ENCODE peak calls at places on chromosomes 11 and 22, in four cellular contexts. O is right cardiac atrium, G is HL-60, M is body of pancreas. N is an unnamed sample.

GRCh38 chr11:45881708-45882368 is 3.6 kb upstream of the MAPK8IP1 start:
- DNase-seq in O (no peak), M (no peak), G (no peak), N (no peak)

GRCh38 chr11:34825315-34825669 is 90.9 kb downstream of the APIP start:
- DNase-seq in O (no peak), G (no peak), M (no peak), N (no peak)

GRCh38 chr11:5336331-5336730 is 7.0 kb downstream of the OR51B5 start:
- DNase-seq in O (no peak), G (no peak), M (no peak), N (no peak)

GRCh38 chr11:28938091-28938490 is 829.9 kb downstream of the METTL15 start:
- DNase-seq in G (no peak), M (no peak), O (no peak), N (no peak)

GRCh38 chr11:104525416-104525815 is 361.5 kb upstream of the PDGFD start:
- DNase-seq in O (no peak), G (no peak), M (no peak), N (no peak)

GRCh38 chr11:6705905-6706535 is 22.9 kb upstream of the MRPL17 start:
- DNase-seq in O (peak; percentile 41), G (peak; percentile 31), M (peak; percentile 65), N (no peak)

GRCh38 chr11:120523196-120523595 is 11.6 kb downstream of the GRIK4 start:
- DNase-seq in M (no peak), G (no peak), O (no peak), N (peak; percentile 35)

GRCh38 chr11:100923555-100923954 is 206.1 kb downstream of the PGR start:
- DNase-seq in G (no peak), M (no peak), O (no peak), N (no peak)

GRCh38 chr22:21673534-21674321 is 7.9 kb downstream of the PPIL2 start:
- DNase-seq in O (no peak), M (no peak), G (no peak), N (no peak)

GRCh38 chr11:106281455-106282173 is 204.2 kb downstream of the AASDHPPT start:
- DNase-seq in O (no peak), M (no peak), G (no peak), N (no peak)

GRCh38 chr11:36412781-36413383 is 97.2 kb downstream of the TRAF6 start:
- DNase-seq in O (no peak), G (no peak), M (no peak), N (no peak)

GRCh38 chr11:113873241-113873626 is 2.1 kb downstream of the USP28 start:
- DNase-seq in O (peak; percentile 32), M (no peak), G (no peak), N (no peak)

GRCh38 chr11:133064152-133064877 is 468.0 kb downstream of the OPCML start:
- DNase-seq in G (peak; percentile 16), O (peak; percentile 87), M (peak; percentile 70), N (peak; percentile 69)

GRCh38 chr11:72721689-72722049 is 30.5 kb downstream of the ARAP1 start:
- DNase-seq in M (peak; percentile 48), G (peak; percentile 37), O (peak; percentile 35), N (peak; percentile 75)

GRCh38 chr22:42179616-42180015 is 49.0 kb upstream of the CYP2D6 start:
- DNase-seq in G (no peak), O (no peak), M (no peak), N (no peak)

GRCh38 chr11:61587951-61588695 is 7.2 kb upstream of the SYT7 start:
- DNase-seq in M (peak; percentile 67), O (peak; percentile 58), G (peak; percentile 10), N (peak; percentile 72)

GRCh38 chr11:75565221-75565814 is 3.3 kb downstream of the SERPINH1 start:
- DNase-seq in O (peak; percentile 77), M (peak; percentile 59), G (no peak), N (no peak)

GRCh38 chr22:49479566-49479965 is 348.1 kb downstream of the BRD1 start:
- DNase-seq in M (no peak), O (no peak), G (no peak), N (no peak)

GRCh38 chr22:42684462-42685195 is 35.4 kb upstream of the CYB5R3 start:
- DNase-seq in O (peak; percentile 59), G (no peak), M (peak; percentile 46), N (no peak)

GRCh38 chr11:86115542-86116385 is 46.9 kb upstream of the PICALM start:
- DNase-seq in O (no peak), G (no peak), M (no peak), N (no peak)

GRCh38 chr11:62461740-62462522 is 43.1 kb downstream of the SCGB1A1 start:
- DNase-seq in M (no peak), O (no peak), G (no peak), N (no peak)

GRCh38 chr22:49788492-49788891 is 39.2 kb downstream of the BRD1 start:
- DNase-seq in G (peak; percentile 49), O (peak; percentile 83), M (peak; percentile 51), N (peak; percentile 78)

GRCh38 chr22:41946360-41947180 is at the start of gene CENPM:
- DNase-seq in G (peak; percentile 97), M (peak; percentile 93), O (peak; percentile 91), N (peak; percentile 93)

GRCh38 chr11:132353255-132353654 is 982.8 kb downstream of the NTM start:
- DNase-seq in G (no peak), O (no peak), M (no peak), N (no peak)

GRCh38 chr11:65214212-65214845 is 32.6 kb downstream of the CAPN1 start:
- DNase-seq in O (no peak), M (no peak), G (peak; percentile 14), N (no peak)

GRCh38 chr11:94583885-94584500 is 16.8 kb downstream of the PIWIL4 start:
- DNase-seq in G (peak; percentile 81), O (no peak), M (peak; percentile 23), N (no peak)

GRCh38 chr11:92225206-92225562 is 566 bp downstream of the FAT3 start:
- DNase-seq in M (no peak), O (peak; percentile 13), G (no peak), N (no peak)

GRCh38 chr11:67302571-67303131 is 679 bp upstream of the SSH3 start:
- DNase-seq in M (peak; percentile 65), G (peak; percentile 87), O (peak; percentile 54), N (peak; percentile 85)

GRCh38 chr22:37187891-37188761 is at the start of gene C1QTNF6:
- DNase-seq in O (peak; percentile 66), G (no peak), M (no peak), N (peak; percentile 45)

GRCh38 chr11:84471501-84471900 is 1155.6 kb downstream of the DLG2 start:
- DNase-seq in M (no peak), O (no peak), G (no peak), N (no peak)

GRCh38 chr22:23240639-23241389 is 60.5 kb downstream of the BCR start:
- DNase-seq in O (no peak), M (no peak), G (peak; percentile 39), N (no peak)

GRCh38 chr11:77046060-77046501 is 11.9 kb downstream of the B3GNT6 start:
- DNase-seq in M (peak; percentile 54), G (peak; percentile 24), O (no peak), N (peak; percentile 66)

GRCh38 chr11:60974726-60975125 is 3.2 kb downstream of the CD6 start:
- DNase-seq in M (no peak), O (no peak), G (no peak), N (no peak)

DNA sequence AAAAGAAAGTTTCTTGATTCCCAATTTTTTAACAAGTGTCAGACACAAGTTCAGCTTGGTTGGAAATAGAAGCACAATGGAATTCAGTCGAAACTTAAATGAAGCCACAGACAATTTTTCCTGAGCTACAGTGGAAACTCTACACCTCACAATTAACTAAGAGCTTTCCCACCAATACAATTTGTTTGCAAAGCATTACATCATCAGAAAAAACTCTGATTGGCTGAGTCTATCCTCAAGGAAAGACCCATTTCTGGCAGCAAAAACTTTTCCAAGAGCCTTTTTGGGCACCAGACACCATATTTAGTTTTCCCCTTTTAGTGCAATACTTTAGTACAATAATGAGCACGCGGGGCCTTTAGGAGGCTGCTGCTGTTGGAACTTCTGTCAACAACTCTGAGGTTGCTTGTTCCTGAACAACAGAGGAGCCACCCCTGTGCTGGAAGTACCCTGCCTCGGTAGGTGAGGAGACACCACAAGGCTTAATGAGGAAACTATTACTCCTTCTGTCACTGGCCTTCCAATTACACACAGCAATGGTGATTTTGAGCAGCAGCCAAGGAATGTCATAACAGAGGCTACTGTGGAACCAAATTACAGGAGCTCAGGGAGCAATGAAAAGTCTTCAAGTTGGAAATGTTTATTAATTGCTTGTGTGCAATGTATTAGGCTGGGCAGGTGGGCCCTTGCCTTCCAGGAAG is 61.9 kb upstream of the BARX2 start:
- DNase-seq in M (peak; percentile 38), O (no peak), G (no peak), N (no peak)
- H3K27ac ChIP-seq in M (peak overlapping the region; percentile 83), O (no peak overlapping the region), G (peak overlapping the region; percentile 34), N (no peak overlapping the region)

DNA sequence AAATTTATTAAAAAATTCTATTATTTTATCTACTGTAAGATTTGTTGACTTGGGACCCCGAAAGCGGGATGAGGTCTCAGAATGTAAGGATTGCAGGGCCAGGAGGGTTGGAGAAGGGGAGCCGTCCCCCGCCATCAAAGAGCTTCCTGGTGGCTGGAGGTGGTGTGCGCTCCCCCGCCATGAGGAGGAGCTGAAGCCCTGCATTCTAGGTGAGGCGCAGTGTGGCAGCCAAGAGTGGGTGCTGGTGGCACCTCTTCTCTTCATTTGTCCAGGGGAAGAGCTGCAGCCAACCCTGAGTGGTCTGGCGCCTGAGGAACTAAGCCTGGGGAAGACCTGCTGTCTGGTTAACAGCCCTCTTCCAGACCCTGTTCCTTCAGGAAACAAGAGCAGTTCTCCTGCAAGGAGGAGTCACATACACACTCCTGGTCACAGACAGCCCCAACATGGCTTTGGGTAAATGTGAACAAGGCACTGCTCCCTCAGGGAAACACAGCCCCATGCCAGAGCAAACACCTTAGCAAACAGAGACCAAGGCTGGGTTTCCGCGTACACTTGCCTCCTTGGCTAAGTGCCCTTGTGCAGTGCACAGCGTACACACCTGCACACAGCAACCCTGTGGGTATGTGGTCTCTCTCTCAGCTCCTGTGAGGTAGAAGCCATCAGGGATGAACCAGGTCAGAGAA is 17.3 kb downstream of the RTN4RL2 start:
- DNase-seq in O (no peak), G (no peak), M (peak; percentile 89), N (no peak)
- H3K27me3 ChIP-seq in O (no peaks in the 10 kb centered on the region), G (no peaks in the 10 kb centered on the region), M (no peaks in the 10 kb centered on the region), N (peaks cover 14% of the 10 kb centered on the region)

GRCh38 chr11:26580929-26581328 is 8.9 kb upstream of the MUC15 start:
- DNase-seq in O (no peak), M (no peak), G (no peak), N (no peak)

GRCh38 chr11:26584818-26585217 is 12.8 kb upstream of the MUC15 start:
- DNase-seq in M (no peak), O (no peak), G (no peak), N (no peak)

GRCh38 chr11:26579683-26580082 is 7.6 kb upstream of the MUC15 start:
- DNase-seq in O (no peak), G (no peak), M (no peak), N (no peak)

GRCh38 chr11:26587073-26587472 is 15.0 kb upstream of the MUC15 start:
- DNase-seq in M (no peak), G (no peak), O (no peak), N (no peak)

DNA sequence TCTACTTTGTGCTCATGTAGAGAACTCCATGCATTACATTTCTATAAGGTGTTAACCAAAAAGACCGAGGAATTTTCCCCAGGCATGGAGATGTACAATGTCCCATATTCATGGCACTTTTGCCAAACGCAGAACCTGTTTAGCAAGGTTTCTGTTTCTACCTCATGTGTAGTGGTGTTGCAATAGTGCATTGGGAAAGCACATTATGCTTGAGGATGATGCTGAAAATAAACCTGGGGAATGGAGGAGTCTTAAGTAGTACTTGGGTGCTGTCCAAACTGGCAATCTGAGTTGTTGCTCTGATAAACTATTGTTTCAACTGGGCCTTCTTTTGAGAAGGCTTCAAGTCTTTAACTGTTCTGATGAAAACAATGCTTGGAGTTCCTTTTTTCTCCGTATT is 11.5 kb upstream of the MUC15 start:
- DNase-seq in M (peak; percentile 4), G (peak; percentile 12), O (no peak), N (no peak)
- H3K27ac ChIP-seq in M (no peak overlapping the region), G (no peak overlapping the region), O (no peak overlapping the region), N (no peak overlapping the region)

GRCh38 chr22:45880732-45881523 is 96.0 kb downstream of the WNT7B start:
- DNase-seq in G (no peak), O (no peak), M (no peak), N (peak; percentile 37)
- H3K27me3 ChIP-seq in G (peaks cover 40% of the 10 kb centered on the region), O (no peaks in the 10 kb centered on the region), M (no peaks in the 10 kb centered on the region), N (peaks cover 84% of the 10 kb centered on the region)

N was measured in lower lobe of right lung.